ENCODE peak calls at places on chromosomes 2 and 18, in eight cellular contexts. I is colonic mucosa, E is heart right ventricle, B is psoas muscle, Z is right cardiac atrium, O is body of pancreas, S is neural progenitor cell, A is H9. Q is an unnamed sample. For H3K27me3 and H3K4me1, the result is how much of the 10 kb centered on the place peaks cover.

GRCh38 chr2:9594361-9595063 is 36.3 kb downstream of the YWHAQ start:
- DNase-seq in O (peak), Z (no peak), E (peak), S (no peak), A (no peak), I (no peak), B (no peak), Q (peak)

GRCh38 chr2:166293984-166294383 is 81.8 kb downstream of the SCN9A start:
- DNase-seq in E (no peak), O (no peak), Z (no peak), I (no peak), S (no peak), B (no peak), A (no peak), Q (peak)

GRCh38 chr2:7992612-7993596 is 689.0 kb upstream of the ID2 start:
- DNase-seq in Z (no peak), A (no peak), B (no peak), S (no peak), O (no peak), E (no peak), I (no peak), Q (no peak)

GRCh38 chr2:153864022-153864421 is 7.7 kb upstream of the GALNT13 start:
- DNase-seq in O (no peak), A (no peak), E (no peak), I (no peak), B (no peak), Z (no peak), S (peak), Q (no peak)

GRCh38 chr2:211014906-211015305 is 458.5 kb downstream of the CPS1 start:
- DNase-seq in E (no peak), A (no peak), S (no peak), O (no peak), I (no peak), Z (no peak), B (no peak), Q (no peak)

GRCh38 chr2:228039752-228040534 is 141.5 kb downstream of the SPHKAP start:
- DNase-seq in I (no peak), A (no peak), E (no peak), S (peak), Z (no peak), B (no peak), O (peak), Q (no peak)

GRCh38 chr2:168241208-168241607 is 6.2 kb downstream of the STK39 start:
- DNase-seq in I (no peak), B (no peak), O (no peak), Z (no peak), E (peak), S (no peak), A (no peak), Q (no peak)

GRCh38 chr2:222904557-222905258 is 43.9 kb downstream of the ACSL3 start:
- DNase-seq in I (no peak), B (no peak), A (no peak), E (no peak), O (no peak), S (no peak), Z (no peak), Q (no peak)

GRCh38 chr2:191657977-191658376 is 20.0 kb upstream of the NABP1 start:
- DNase-seq in E (no peak), I (no peak), B (no peak), Z (no peak), O (no peak), S (no peak), A (no peak), Q (peak)

GRCh38 chr2:134771313-134771801 is 52.6 kb upstream of the TMEM163 start:
- DNase-seq in E (no peak), O (no peak), I (no peak), B (no peak), A (no peak), S (no peak), Z (no peak), Q (no peak)

GRCh38 chr18:47150824-47151366 is 595 bp upstream of the HDHD2 start:
- DNase-seq in B (no peak), E (peak), S (peak), A (no peak), I (peak), Z (peak), O (no peak), Q (no peak)

GRCh38 chr2:172790404-172790803 is 54.8 kb downstream of the RAPGEF4 start:
- DNase-seq in A (no peak), O (no peak), Z (no peak), E (no peak), S (no peak), I (no peak), B (no peak), Q (no peak)

GRCh38 chr18:79526468-79527460 is 131.0 kb downstream of the NFATC1 start:
- DNase-seq in I (no peak), O (no peak), A (no peak), Z (peak), S (no peak), B (no peak), E (peak), Q (no peak)

GRCh38 chr2:54588244-54588899 is 132.2 kb downstream of the SPTBN1 start:
- DNase-seq in S (no peak), B (no peak), A (no peak), O (no peak), I (no peak), Z (no peak), E (no peak), Q (no peak)

GRCh38 chr2:20522311-20522710 is 75.4 kb downstream of the RHOB start:
- DNase-seq in Z (peak), E (no peak), A (no peak), B (no peak), I (no peak), S (no peak), O (no peak), Q (no peak)

GRCh38 chr2:70643715-70644114 is 90.1 kb upstream of the TGFA start:
- DNase-seq in B (no peak), O (peak), E (no peak), S (peak), A (peak), I (peak), Z (no peak), Q (no peak)

GRCh38 chr18:11980555-11981382 is 538 bp upstream of the IMPA2 start:
- DNase-seq in B (peak), Z (peak), E (peak), O (peak), A (peak), I (peak), S (peak), Q (peak)

GRCh38 chr2:112480540-112481049 is 1.4 kb upstream of the TTL start:
- DNase-seq in S (peak), O (peak), E (no peak), A (no peak), B (no peak), I (peak), Z (no peak), Q (no peak)

GRCh38 chr18:26865557-26865956 is at the start of gene AQP4:
- DNase-seq in S (peak), I (no peak), O (no peak), Z (peak), B (peak), E (peak), A (peak), Q (no peak)

GRCh38 chr2:120442923-120443571 is 97.1 kb downstream of the INHBB start:
- DNase-seq in E (no peak), O (peak), Z (peak), I (peak), B (no peak), A (peak), S (peak), Q (no peak)

GRCh38 chr2:191565647-191566198 is 112.2 kb upstream of the NABP1 start:
- DNase-seq in Z (no peak), E (no peak), S (no peak), I (no peak), O (no peak), B (no peak), A (no peak), Q (no peak)

GRCh38 chr2:27655155-27655951 is 8.1 kb downstream of the SUPT7L start:
- DNase-seq in A (no peak), B (no peak), Z (no peak), O (no peak), E (no peak), I (no peak), S (peak), Q (peak)

GRCh38 chr2:178266445-178266844 is 72.1 kb downstream of the OSBPL6 start:
- DNase-seq in A (no peak), E (no peak), S (no peak), Z (no peak), B (no peak), O (no peak), I (no peak), Q (no peak)

GRCh38 chr2:204533629-204534370 is 11.5 kb upstream of the PARD3B start:
- DNase-seq in S (no peak), B (no peak), E (no peak), I (peak), O (no peak), Z (no peak), A (no peak), Q (no peak)

GRCh38 chr2:11160731-11161455 is 5.6 kb downstream of the SLC66A3 start:
- DNase-seq in E (no peak), B (no peak), Z (no peak), O (no peak), A (no peak), S (no peak), I (no peak), Q (no peak)

GRCh38 chr2:29374823-29375222 is 259.6 kb downstream of the CLIP4 start:
- DNase-seq in S (no peak), Z (no peak), E (no peak), A (no peak), O (peak), B (no peak), I (no peak), Q (no peak)

GRCh38 chr2:23550553-23550952 is 165.6 kb downstream of the KLHL29 start:
- DNase-seq in I (no peak), O (no peak), B (no peak), S (no peak), E (no peak), Z (peak), A (no peak), Q (no peak)

GRCh38 chr18:33581816-33582215 is 3.8 kb downstream of the ASXL3 start:
- DNase-seq in E (peak), I (no peak), B (no peak), O (no peak), S (no peak), Z (no peak), A (no peak), Q (no peak)

GRCh38 chr18:55858661-55859111 is 270.7 kb upstream of the TCF4 start:
- DNase-seq in B (no peak), S (no peak), E (no peak), I (no peak), O (no peak), Z (no peak), A (no peak), Q (peak)

GRCh38 chr2:228048838-228049490 is 132.5 kb downstream of the SPHKAP start:
- DNase-seq in S (peak), O (peak), I (peak), B (no peak), A (peak), Z (no peak), E (peak), Q (no peak)

GRCh38 chr18:4130734-4131719 is 324.1 kb downstream of the DLGAP1 start:
- DNase-seq in S (no peak), B (no peak), Z (no peak), I (no peak), A (no peak), E (no peak), O (no peak), Q (no peak)

GRCh38 chr2:152098033-152098797 is 629 bp downstream of the CACNB4 start:
- DNase-seq in B (peak), Z (peak), E (peak), A (peak), I (peak), S (peak), O (peak), Q (peak)

GRCh38 chr2:152097291-152098032 is 1.4 kb downstream of the CACNB4 start:
- DNase-seq in S (peak), Z (no peak), A (no peak), E (peak), I (no peak), O (peak), B (no peak), Q (no peak)

GRCh38 chr2:152100961-152101360 is 2.1 kb upstream of the CACNB4 start:
- DNase-seq in S (no peak), O (no peak), I (no peak), Z (no peak), B (no peak), A (no peak), E (no peak), Q (no peak)

GRCh38 chr2:152098798-152099654 is at the start of gene CACNB4:
- DNase-seq in I (peak), B (peak), E (peak), S (peak), A (peak), O (no peak), Z (peak), Q (peak)

DNA sequence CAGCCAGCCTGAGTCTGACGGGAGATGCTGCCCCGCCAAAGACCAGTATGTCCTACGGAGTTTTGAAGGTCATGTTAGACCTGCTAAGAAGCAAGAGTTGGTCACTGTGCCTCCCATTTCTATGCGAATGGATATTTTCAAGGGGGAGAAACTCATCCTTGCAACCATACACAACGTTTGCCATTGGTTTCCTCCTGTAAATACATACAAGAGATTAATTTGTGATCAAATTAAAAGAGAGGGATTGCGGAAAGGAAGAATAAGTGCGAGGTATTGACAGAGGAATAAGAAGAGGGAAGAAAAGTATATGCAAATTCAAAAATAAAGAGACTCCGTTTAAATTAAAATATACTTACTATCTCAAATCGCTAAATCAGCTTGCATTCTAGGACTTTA is 809 bp upstream of the CACNB4 start:
- DNase-seq in I (no peak), O (no peak), Z (no peak), S (no peak), E (no peak), A (no peak), B (no peak), Q (no peak)
- H3K27me3 ChIP-seq in I (under half), O (under half), Z (under half), S (half or more), E (under half), A (under half), B (under half), Q (half or more)

DNA sequence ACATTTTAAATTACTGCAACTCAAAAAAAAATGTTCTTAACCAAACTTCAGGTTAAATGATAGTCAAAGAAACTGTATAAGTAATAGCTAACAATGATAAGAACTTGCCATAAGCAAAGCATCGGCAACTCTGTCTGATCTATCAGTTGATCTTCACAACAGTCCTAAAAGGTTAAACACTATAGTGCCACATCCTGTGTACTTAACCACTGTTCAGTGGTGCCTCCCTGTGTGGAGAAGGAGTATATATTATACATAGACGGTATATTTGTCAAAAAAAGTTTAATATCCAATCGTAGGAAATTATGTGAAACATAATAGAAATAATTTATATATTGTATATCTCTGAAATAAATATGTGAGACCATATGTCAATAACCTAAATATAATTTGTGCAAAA is 13.0 kb downstream of the DTNA start:
- DNase-seq in E (no peak), O (no peak), A (no peak), Z (no peak), I (no peak), S (no peak), B (no peak), Q (no peak)
- H3K4me1 ChIP-seq in E (under half), O (under half), A (under half), Z (under half), I (under half), S (under half), B (under half), Q (under half)

DNA sequence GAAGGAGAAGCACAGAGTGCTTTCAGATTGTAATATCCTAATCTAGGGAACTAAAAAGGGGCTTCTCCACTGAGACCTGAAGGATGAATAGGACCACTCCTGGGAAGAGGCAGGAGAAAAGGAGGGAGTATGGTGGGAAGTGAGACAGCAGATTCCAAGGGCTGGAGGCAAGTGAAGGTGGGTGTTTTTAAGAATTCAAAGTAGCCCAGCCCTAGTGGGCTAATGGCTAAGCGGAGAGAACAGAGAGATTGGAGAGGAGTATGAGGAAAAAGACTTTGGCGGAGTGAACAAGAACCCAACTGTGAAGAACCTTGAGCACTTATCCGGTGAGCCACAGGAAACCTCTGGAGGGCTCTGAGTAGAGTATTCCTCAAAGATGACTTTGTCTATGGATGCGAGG is 142.5 kb downstream of the COPS8 start:
- DNase-seq in B (no peak), A (no peak), O (no peak), S (no peak), I (no peak), Z (no peak), E (no peak), Q (no peak)
- H3K27ac ChIP-seq in B (no peak), A (no peak), O (no peak), S (no peak), I (no peak), Z (no peak), E (no peak), Q (peak)

DNA sequence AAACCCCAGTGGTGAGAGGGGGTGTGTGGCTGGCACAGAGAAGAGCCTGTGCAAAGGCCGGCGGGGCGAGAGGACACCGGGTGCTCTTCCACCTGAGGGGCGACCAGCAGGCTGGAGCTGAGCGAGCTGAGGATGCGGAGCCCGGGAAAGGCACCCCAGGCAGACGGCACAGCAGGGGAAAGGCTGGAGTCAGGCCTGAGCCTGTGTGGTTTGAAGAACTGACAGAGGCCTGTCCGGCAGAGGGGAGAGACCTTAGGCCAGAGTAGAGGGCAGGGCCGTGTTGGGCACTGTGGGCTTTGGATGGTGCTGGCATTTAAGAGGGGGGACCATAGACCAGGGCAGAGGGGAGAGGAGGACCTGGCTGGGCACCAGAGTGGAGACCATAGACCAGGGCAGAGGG is 149.8 kb downstream of the RTP5 start:
- DNase-seq in B (no peak), A (no peak), S (no peak), I (no peak), E (no peak), Z (no peak), O (no peak), Q (no peak)
- H3K27me3 ChIP-seq in B (under half), A (under half), S (under half), I (under half), E (under half), Z (under half), O (under half), Q (under half)

GRCh38 chr2:62440281-62440946 is 65.6 kb downstream of the TMEM17 start:
- DNase-seq in A (no peak), Z (no peak), B (no peak), O (no peak), S (no peak), E (no peak), I (no peak), Q (no peak)
- H3K4me1 ChIP-seq in A (under half), Z (under half), B (under half), O (under half), S (under half), E (under half), I (under half), Q (under half)

GRCh38 chr2:173996766-173997165 is 31.6 kb upstream of the SP3 start:
- DNase-seq in S (no peak), E (no peak), Z (no peak), I (no peak), O (no peak), A (no peak), B (no peak), Q (no peak)
- H3K27ac ChIP-seq in S (no peak), E (peak), Z (no peak), I (no peak), O (no peak), A (no peak), B (peak), Q (no peak)

GRCh38 chr2:219335373-219335786 is 2.8 kb upstream of the RESP18 start:
- DNase-seq in A (no peak), E (no peak), Z (no peak), B (no peak), O (peak), S (peak), I (no peak), Q (no peak)
- H3K27me3 ChIP-seq in A (under half), E (half or more), Z (under half), B (under half), O (under half), S (half or more), I (under half), Q (under half)

GRCh38 chr2:37797081-37797480 is 125.6 kb upstream of the CDC42EP3 start:
- DNase-seq in E (no peak), A (no peak), I (no peak), S (no peak), O (no peak), Z (no peak), B (no peak), Q (no peak)

GRCh38 chr2:37794717-37795116 is 123.3 kb upstream of the CDC42EP3 start:
- DNase-seq in Z (no peak), O (no peak), S (no peak), E (no peak), A (no peak), I (no peak), B (no peak), Q (no peak)

GRCh38 chr2:37795938-37796337 is 124.5 kb upstream of the CDC42EP3 start:
- DNase-seq in S (no peak), O (no peak), E (no peak), Z (no peak), B (no peak), A (no peak), I (no peak), Q (peak)

GRCh38 chr2:37795456-37795855 is 124.0 kb upstream of the CDC42EP3 start:
- DNase-seq in I (no peak), S (no peak), B (no peak), A (no peak), E (no peak), O (no peak), Z (no peak), Q (no peak)

GRCh38 chr2:37796481-37796880 is 125.0 kb upstream of the CDC42EP3 start:
- DNase-seq in A (no peak), S (no peak), Z (no peak), E (no peak), O (no peak), B (no peak), I (no peak), Q (no peak)
- H3K4me1 ChIP-seq in A (under half), S (under half), Z (under half), E (under half), O (under half), B (under half), I (under half), Q (half or more)